ENCODE peak calls at places on chromosomes 5 and 9, in nine cellular contexts. O, J, Z, E, I, L, A, M and B are unnamed samples.

GRCh38 chr9:130974697-130975096 is 34.3 kb upstream of the LAMC3 start:
- DNase-seq in I (peak), O (no peak), M (no peak), E (no peak), Z (no peak), J (no peak), L (no peak), A (no peak), B (no peak)

GRCh38 chr5:133782736-133783135 is 170.4 kb upstream of the FSTL4 start:
- DNase-seq in L (no peak), I (no peak), O (no peak), Z (no peak), M (no peak), A (no peak), E (no peak), J (no peak), B (peak)

GRCh38 chr9:119167267-119167666 is 202.0 kb downstream of the BRINP1 start:
- DNase-seq in Z (peak), J (no peak), E (no peak), M (no peak), I (no peak), A (no peak), L (no peak), O (no peak), B (no peak)

GRCh38 chr5:65198777-65199120 is 283.0 kb downstream of the ADAMTS6 start:
- DNase-seq in A (no peak), I (no peak), Z (no peak), M (no peak), L (no peak), J (no peak), O (no peak), E (no peak), B (no peak)

GRCh38 chr9:5708414-5708813 is 79.5 kb downstream of the RIC1 start:
- DNase-seq in O (no peak), A (no peak), Z (no peak), J (no peak), E (no peak), M (no peak), I (no peak), L (no peak), B (no peak)

GRCh38 chr9:15834541-15834940 is 281.7 kb downstream of the CCDC171 start:
- DNase-seq in J (no peak), A (no peak), E (no peak), Z (no peak), I (peak), M (no peak), O (no peak), L (no peak), B (no peak)

GRCh38 chr9:83598487-83598886 is 24.5 kb upstream of the IDNK start:
- DNase-seq in Z (no peak), M (no peak), O (no peak), A (no peak), E (no peak), I (peak), L (no peak), J (no peak), B (no peak)

GRCh38 chr9:30075451-30076199 is 2308.8 kb upstream of the ACO1 start:
- DNase-seq in M (no peak), J (no peak), L (no peak), A (no peak), E (no peak), Z (no peak), O (no peak), I (no peak), B (no peak)

GRCh38 chr9:131791532-131792254 is 51.8 kb upstream of the RAPGEF1 start:
- DNase-seq in L (no peak), M (no peak), E (no peak), A (no peak), O (no peak), Z (no peak), I (no peak), J (no peak), B (no peak)

GRCh38 chr5:123503299-123503698 is 8.7 kb upstream of the CSNK1G3 start:
- DNase-seq in O (no peak), E (no peak), M (no peak), J (no peak), I (no peak), A (no peak), Z (no peak), L (no peak), B (no peak)

GRCh38 chr5:127070243-127070642 is 3.1 kb downstream of the C5orf63 start:
- DNase-seq in J (no peak), I (no peak), M (no peak), E (no peak), Z (no peak), O (no peak), A (no peak), L (no peak), B (no peak)

GRCh38 chr5:35990941-35991592 is at the start of gene UGT3A1:
- DNase-seq in I (no peak), M (peak), E (peak), O (no peak), L (no peak), Z (peak), A (no peak), J (no peak), B (no peak)

GRCh38 chr9:38108326-38108725 is 39.3 kb upstream of the SHB start:
- DNase-seq in Z (no peak), J (no peak), I (no peak), O (no peak), E (no peak), M (no peak), A (no peak), L (no peak), B (peak)

GRCh38 chr9:105146677-105147076 is 97.8 kb upstream of the SLC44A1 start:
- DNase-seq in I (no peak), O (no peak), Z (no peak), E (no peak), A (no peak), J (no peak), M (no peak), L (no peak), B (no peak)

GRCh38 chr5:13081116-13081515 is 863.4 kb downstream of the DNAH5 start:
- DNase-seq in L (no peak), E (no peak), J (no peak), A (no peak), M (no peak), O (no peak), I (no peak), Z (no peak), B (no peak)

GRCh38 chr5:39178171-39178570 is 41.2 kb downstream of the FYB1 start:
- DNase-seq in E (no peak), M (no peak), A (no peak), Z (no peak), O (no peak), J (no peak), L (no peak), I (no peak), B (no peak)

GRCh38 chr9:105114956-105115728 is 129.3 kb upstream of the SLC44A1 start:
- DNase-seq in Z (peak), J (peak), E (no peak), M (peak), A (peak), L (no peak), O (no peak), I (peak), B (no peak)

GRCh38 chr5:52985306-52985705 is 3.8 kb upstream of the ITGA2 start:
- DNase-seq in L (no peak), I (no peak), A (no peak), O (no peak), Z (no peak), E (no peak), M (no peak), J (no peak), B (no peak)

GRCh38 chr9:118767571-118767970 is 601.7 kb downstream of the BRINP1 start:
- DNase-seq in A (no peak), M (no peak), J (no peak), E (no peak), O (no peak), L (no peak), Z (no peak), I (no peak), B (no peak)

GRCh38 chr9:119853126-119853525 is 483.9 kb upstream of the BRINP1 start:
- DNase-seq in M (no peak), Z (no peak), J (no peak), O (no peak), E (no peak), A (no peak), I (no peak), L (no peak), B (no peak)

GRCh38 chr5:163310992-163311391 is 126.4 kb upstream of the CCNG1 start:
- DNase-seq in A (no peak), M (no peak), I (no peak), E (no peak), O (no peak), Z (no peak), L (no peak), J (no peak), B (no peak)

GRCh38 chr5:179279347-179280094 is 65.7 kb downstream of the ADAMTS2 start:
- DNase-seq in Z (no peak), I (no peak), O (peak), E (no peak), A (peak), L (no peak), M (no peak), J (peak), B (no peak)

GRCh38 chr5:172411423-172412111 is 42.8 kb downstream of the SH3PXD2B start:
- DNase-seq in J (peak), Z (no peak), M (peak), I (peak), A (no peak), L (no peak), O (no peak), E (no peak), B (no peak)

GRCh38 chr5:81856948-81857928 is 106.3 kb upstream of the SSBP2 start:
- DNase-seq in L (peak), Z (peak), O (peak), E (peak), A (peak), I (peak), J (peak), M (peak), B (peak)

GRCh38 chr5:42250-42649 is 49.7 kb upstream of the PLEKHG4B start:
- DNase-seq in E (peak), A (no peak), O (no peak), I (peak), M (no peak), Z (no peak), J (no peak), L (no peak), B (no peak)

GRCh38 chr9:19404278-19405075 is 4.3 kb upstream of the ACER2 start:
- DNase-seq in M (no peak), Z (no peak), I (peak), E (no peak), L (no peak), O (no peak), J (no peak), A (no peak), B (no peak)

GRCh38 chr5:109030360-109031143 is 282.9 kb downstream of the FER start:
- DNase-seq in A (no peak), E (no peak), M (no peak), Z (no peak), L (no peak), J (no peak), I (no peak), O (no peak), B (no peak)

GRCh38 chr9:71446499-71447411 is 321.6 kb downstream of the CEMIP2 start:
- DNase-seq in O (no peak), I (peak), E (peak), L (no peak), A (peak), Z (peak), M (no peak), J (peak), B (no peak)

GRCh38 chr5:112549605-112550161 is 130.6 kb upstream of the EPB41L4A start:
- DNase-seq in Z (no peak), I (no peak), L (no peak), M (no peak), J (no peak), A (no peak), E (no peak), O (no peak), B (no peak)

GRCh38 chr5:133696006-133696584 is 83.8 kb upstream of the FSTL4 start:
- DNase-seq in O (no peak), J (no peak), A (no peak), E (no peak), M (no peak), L (no peak), Z (no peak), I (no peak), B (peak)

GRCh38 chr9:130872912-130873503 is 23.6 kb downstream of the QRFP start:
- DNase-seq in M (peak), L (no peak), O (no peak), J (peak), A (no peak), E (no peak), I (peak), Z (peak), B (no peak)

GRCh38 chr5:157444224-157444623 is 15.8 kb upstream of the NIPAL4 start:
- DNase-seq in M (no peak), L (no peak), E (no peak), A (no peak), I (no peak), Z (no peak), J (no peak), O (no peak), B (no peak)

GRCh38 chr9:108444400-108445358 is 411.1 kb downstream of the ACTL7B start:
- DNase-seq in L (no peak), A (no peak), I (peak), M (no peak), O (no peak), J (no peak), E (no peak), Z (no peak), B (peak)

GRCh38 chr5:110055301-110055700 is 365.6 kb downstream of the MAN2A1 start:
- DNase-seq in L (no peak), I (no peak), A (no peak), O (no peak), J (no peak), E (no peak), Z (no peak), M (no peak), B (no peak)

GRCh38 chr9:124033967-124034366 is 22.4 kb downstream of the LHX2 start:
- DNase-seq in L (no peak), M (no peak), A (no peak), O (no peak), E (no peak), J (no peak), I (no peak), Z (peak), B (no peak)

GRCh38 chr5:110751902-110752762 is 13.3 kb downstream of the SLC25A46 start:
- DNase-seq in O (no peak), A (no peak), J (no peak), I (no peak), L (no peak), E (peak), Z (no peak), M (no peak), B (no peak)

GRCh38 chr5:69414885-69415583 is at the start of gene MARVELD2:
- DNase-seq in I (peak), Z (peak), L (peak), J (peak), E (peak), M (no peak), O (peak), A (peak), B (no peak)

DNA sequence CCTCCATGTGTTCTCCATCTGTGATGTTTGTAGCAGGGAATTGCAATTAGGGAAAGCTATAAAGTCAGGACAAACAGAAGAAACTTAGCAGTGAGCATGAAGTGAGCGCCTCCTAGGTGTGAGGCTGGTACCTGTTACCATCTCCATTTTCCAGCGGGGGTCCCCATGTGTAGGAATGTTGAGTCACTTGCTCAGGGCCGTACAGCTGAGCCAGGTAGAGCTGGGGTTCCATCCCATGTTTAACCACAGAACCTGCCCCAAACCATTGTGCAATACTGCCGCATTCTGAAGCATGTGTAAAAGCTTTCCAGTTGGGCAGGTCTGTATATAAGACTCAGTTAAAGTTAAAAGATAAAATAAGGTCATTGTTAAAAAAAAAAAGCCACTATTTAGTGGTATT is 62.7 kb downstream of the NDFIP1 start:
- DNase-seq in J (no peak), M (no peak), I (no peak), O (no peak), E (peak), A (no peak), Z (no peak), L (no peak), B (no peak)
- H3K27ac ChIP-seq in J (no peak), M (no peak), I (no peak), O (no peak), E (no peak), A (no peak), Z (no peak), L (no peak), B (no peak)

GRCh38 chr5:137199966-137200365 is 299.2 kb downstream of the SPOCK1 start:
- DNase-seq in Z (no peak), L (no peak), E (peak), M (no peak), I (no peak), J (no peak), A (no peak), O (no peak), B (no peak)

GRCh38 chr5:137200906-137201305 is 298.2 kb downstream of the SPOCK1 start:
- DNase-seq in A (no peak), E (peak), Z (no peak), I (no peak), J (no peak), M (no peak), L (no peak), O (no peak), B (no peak)

GRCh38 chr5:137199201-137199600 is 299.9 kb downstream of the SPOCK1 start:
- DNase-seq in M (no peak), I (no peak), O (no peak), L (no peak), E (no peak), A (no peak), J (no peak), Z (no peak), B (no peak)

GRCh38 chr5:137203011-137203632 is 296.0 kb downstream of the SPOCK1 start:
- DNase-seq in O (no peak), A (no peak), M (no peak), L (no peak), E (no peak), J (no peak), I (no peak), Z (no peak), B (no peak)

GRCh38 chr5:137201876-137202275 is 297.2 kb downstream of the SPOCK1 start:
- DNase-seq in O (no peak), J (no peak), M (peak), L (no peak), I (peak), E (peak), A (no peak), Z (no peak), B (no peak)
- TF ChIP-seq CTCF in O (no peak), J (peak), M (no peak), L (no peak), I (no peak), E (peak), A (no peak), Z (no peak), B (no peak)

GRCh38 chr5:132675936-132676689 is 2.3 kb downstream of the IL4 start:
- DNase-seq in L (no peak), O (no peak), M (no peak), Z (no peak), I (no peak), A (no peak), J (no peak), E (no peak), B (peak)

GRCh38 chr5:132677191-132677590 is 3.4 kb downstream of the IL4 start:
- DNase-seq in O (no peak), M (no peak), J (no peak), A (peak), E (peak), I (peak), L (no peak), Z (no peak), B (peak)

GRCh38 chr5:132674671-132675506 is 1.1 kb downstream of the IL4 start:
- DNase-seq in J (no peak), Z (no peak), E (no peak), O (no peak), L (no peak), A (no peak), M (no peak), I (peak), B (peak)

GRCh38 chr5:132671000-132671399 is 2.8 kb upstream of the IL4 start:
- DNase-seq in O (no peak), Z (no peak), M (no peak), E (no peak), L (no peak), J (no peak), I (no peak), A (no peak), B (no peak)

GRCh38 chr5:132673939-132674630 is at the start of gene IL4:
- DNase-seq in L (no peak), I (no peak), O (no peak), E (no peak), M (no peak), A (no peak), Z (no peak), J (no peak), B (peak)
- H3K27ac ChIP-seq in L (peak), I (no peak), O (no peak), E (no peak), M (no peak), A (peak), Z (no peak), J (peak), B (peak)

GRCh38 chr5:139481580-139482049 is 943 bp downstream of the STING1 start:
- DNase-seq in M (no peak), J (peak), I (peak), A (peak), L (no peak), Z (no peak), E (peak), O (peak), B (no peak)
- TF ChIP-seq CTCF in M (no peak), J (peak), I (no peak), A (peak), L (peak), Z (no peak), E (peak), O (no peak), B (no peak)

DNA sequence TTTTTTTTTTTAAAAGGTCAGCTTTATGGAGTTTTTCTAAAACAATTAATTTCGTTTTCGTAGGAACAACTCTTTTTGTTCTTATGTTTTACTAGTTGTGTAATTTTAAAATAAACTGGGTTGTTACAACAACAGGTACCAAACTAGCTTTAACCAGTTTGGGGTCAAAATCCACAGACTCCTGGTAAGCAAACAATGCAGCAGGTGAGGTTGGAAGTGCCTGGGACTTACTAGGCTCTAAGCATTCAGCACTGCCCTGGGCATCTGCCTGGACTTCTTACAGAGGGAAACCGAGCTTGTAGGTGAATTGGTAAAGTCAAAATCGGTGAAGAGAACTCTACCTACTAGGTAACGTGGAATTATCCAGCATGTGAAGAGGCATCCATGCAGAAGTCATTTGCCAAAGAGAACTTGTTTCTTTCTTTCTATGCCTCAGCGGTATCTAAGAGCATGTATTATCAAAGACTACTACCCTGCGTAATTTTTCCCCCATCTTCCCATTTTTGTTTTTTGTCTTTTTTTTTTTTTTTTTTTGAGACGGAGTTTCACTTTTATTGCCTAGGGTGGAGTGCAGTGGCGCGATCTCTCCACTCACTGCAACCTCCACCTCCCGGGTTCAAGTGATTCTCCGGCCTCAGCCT is 145.4 kb downstream of the KCTD16 start:
- DNase-seq in J (no peak), E (no peak), O (no peak), Z (peak), I (peak), A (no peak), L (no peak), M (no peak), B (no peak)
- H3K27ac ChIP-seq in J (no peak), E (no peak), O (no peak), Z (peak), I (peak), A (no peak), L (no peak), M (no peak), B (no peak)

DNA sequence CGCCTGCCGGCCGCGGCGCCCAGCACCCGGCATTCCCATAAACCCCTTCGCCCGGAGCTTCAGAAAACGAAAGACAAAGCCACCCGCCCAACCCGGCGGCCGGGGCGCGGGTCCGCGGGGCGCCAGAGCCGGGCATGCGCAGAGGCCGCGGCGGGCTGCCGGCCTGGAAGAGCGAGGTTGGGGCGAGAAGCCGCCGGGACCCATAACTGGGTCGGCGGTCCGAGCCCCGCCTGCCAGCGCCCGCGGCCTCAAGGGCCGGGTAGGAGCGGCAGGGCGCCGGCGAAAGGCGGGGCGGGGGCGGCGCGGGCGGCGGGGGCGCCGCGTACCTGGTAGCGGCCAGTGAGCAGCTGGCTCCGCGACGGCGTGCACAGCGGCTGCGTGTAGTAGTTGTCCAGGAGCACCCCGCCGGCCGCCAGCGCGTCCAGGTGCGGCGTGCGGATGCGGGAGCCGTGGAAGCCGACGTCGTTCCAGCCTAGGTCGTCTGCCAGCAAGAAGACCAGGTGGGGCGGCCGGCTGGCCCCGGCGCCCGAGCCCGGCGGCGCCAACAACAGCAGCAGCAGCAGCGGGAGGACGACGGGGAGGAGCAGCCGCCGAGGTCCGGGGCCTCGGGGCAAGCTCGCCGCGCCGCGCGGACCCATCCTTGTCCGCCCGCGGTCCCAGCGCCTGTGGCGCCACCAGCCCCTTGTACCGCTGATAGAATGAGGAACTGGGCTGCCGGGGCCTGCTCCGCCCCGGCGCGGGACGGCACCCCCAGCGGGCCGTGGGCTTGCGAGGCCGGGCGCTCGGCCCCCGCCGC is at the start of gene ARSB:
- DNase-seq in J (peak), I (peak), O (peak), E (peak), Z (peak), A (peak), L (peak), M (peak), B (peak)
- TF ChIP-seq CTCF in J (peak), I (no peak), O (peak), E (peak), Z (peak), A (peak), L (no peak), M (no peak), B (no peak)